ENCODE peak calls at places on chromosomes 3 and 15, in six cellular contexts. L is CD8-positive, alpha-beta T cell; F is endodermal cell; O is prostate gland; V is lung; S is fibroblast of the aortic adventitia. J is an unnamed sample.

GRCh38 chr3:42683875-42684593 is 1.3 kb upstream of the KLHL40 start:
- DNase-seq in O (peak; percentile 21), S (peak; percentile 94), V (peak; percentile 53), F (no peak), L (no peak), J (peak; percentile 56)

GRCh38 chr15:25710184-25710583 is 152.9 kb downstream of the ATP10A start:
- DNase-seq in S (peak; percentile 17), F (peak; percentile 92), L (peak; percentile 50), V (peak; percentile 54), O (peak; percentile 32), J (no peak)

GRCh38 chr3:32105291-32106131 is 909 bp upstream of the GPD1L start:
- DNase-seq in F (no peak), S (peak; percentile 48), V (no peak), O (no peak), L (no peak), J (no peak)

GRCh38 chr3:139358857-139359562 is 15.2 kb downstream of the MRPS22 start:
- DNase-seq in F (no peak), O (no peak), S (no peak), L (no peak), V (no peak), J (no peak)

GRCh38 chr3:15327941-15328340 is 4.4 kb downstream of the SH3BP5 start:
- DNase-seq in V (no peak), L (peak; percentile 17), F (no peak), S (peak; percentile 49), O (peak; percentile 45), J (no peak)

GRCh38 chr15:84955089-84955848 is 26.4 kb upstream of the PDE8A start:
- DNase-seq in L (peak; percentile 49), F (peak; percentile 90), S (peak; percentile 80), V (peak; percentile 61), O (peak; percentile 70), J (peak; percentile 57)

GRCh38 chr3:128075516-128076464 is 23.6 kb downstream of the SEC61A1 start:
- DNase-seq in F (peak; percentile 98), V (peak; percentile 89), L (peak; percentile 90), S (peak; percentile 87), O (peak; percentile 80), J (peak; percentile 88)

GRCh38 chr3:150117076-150117475 is 146.4 kb upstream of the PFN2 start:
- DNase-seq in O (no peak), F (no peak), L (no peak), S (no peak), V (no peak), J (no peak)

GRCh38 chr3:143239026-143239425 is 119.5 kb downstream of the CHST2 start:
- DNase-seq in F (no peak), V (no peak), O (no peak), S (peak; percentile 47), L (no peak), J (no peak)

GRCh38 chr3:38725726-38726410 is 76.4 kb upstream of the SCN5A start:
- DNase-seq in F (no peak), S (peak; percentile 69), V (no peak), L (no peak), O (no peak), J (no peak)

GRCh38 chr3:183774631-183775030 is 50.7 kb downstream of the MAP6D1 start:
- DNase-seq in O (no peak), L (no peak), V (no peak), S (no peak), F (no peak), J (no peak)

GRCh38 chr3:107954845-107955244 is 136.0 kb downstream of the CD47 start:
- DNase-seq in L (no peak), O (no peak), F (no peak), V (no peak), S (no peak), J (no peak)

GRCh38 chr15:71066983-71067382 is 48.3 kb upstream of the THSD4 start:
- DNase-seq in F (no peak), O (no peak), V (no peak), L (no peak), S (peak; percentile 96), J (no peak)

GRCh38 chr3:194112120-194113106 is 23.5 kb upstream of the HES1 start:
- DNase-seq in F (no peak), S (no peak), V (peak; percentile 72), O (peak; percentile 72), L (no peak), J (no peak)

GRCh38 chr3:77348244-77348855 is 308.5 kb downstream of the ROBO2 start:
- DNase-seq in F (peak; percentile 84), S (no peak), O (no peak), V (no peak), L (no peak), J (no peak)

GRCh38 chr3:38643592-38643991 is 5.9 kb downstream of the SCN5A start:
- DNase-seq in O (no peak), V (no peak), S (no peak), L (no peak), F (peak; percentile 31), J (no peak)

GRCh38 chr3:108131105-108131794 is 40.4 kb upstream of the CD47 start:
- DNase-seq in F (no peak), S (peak; percentile 87), V (no peak), O (no peak), L (no peak), J (no peak)

GRCh38 chr3:172687501-172687900 is 23.4 kb downstream of the NCEH1 start:
- DNase-seq in V (no peak), L (no peak), O (no peak), S (no peak), F (no peak), J (no peak)

GRCh38 chr15:67863442-67863987 is 23.7 kb upstream of the RNU6-1 start:
- DNase-seq in F (peak; percentile 94), V (peak; percentile 84), L (peak; percentile 72), S (peak; percentile 74), O (peak; percentile 62), J (peak; percentile 39)

GRCh38 chr15:95017950-95018349 is 786.6 kb downstream of the MCTP2 start:
- DNase-seq in S (no peak), V (no peak), F (peak; percentile 92), O (no peak), L (no peak), J (peak; percentile 28)

GRCh38 chr15:68372291-68372811 is 59.6 kb downstream of the ITGA11 start:
- DNase-seq in L (no peak), V (no peak), F (peak; percentile 88), S (peak; percentile 16), O (no peak), J (no peak)

GRCh38 chr3:63364909-63365308 is 86.8 kb downstream of the SYNPR start:
- DNase-seq in L (no peak), F (peak; percentile 66), V (no peak), S (no peak), O (no peak), J (no peak)
- TF ChIP-seq CTCF in L (no peak), F (peak; percentile 88), V (no peak), S (peak; percentile 38), O (no peak), J (no peak)

GRCh38 chr3:70273492-70273891 is 38.9 kb downstream of the MDFIC2 start:
- DNase-seq in O (no peak), S (peak; percentile 56), V (no peak), F (no peak), L (no peak), J (no peak)

GRCh38 chr3:70272798-70273197 is 39.6 kb downstream of the MDFIC2 start:
- DNase-seq in O (no peak), L (no peak), F (no peak), S (no peak), V (no peak), J (no peak)

GRCh38 chr3:70281663-70282062 is 30.8 kb downstream of the MDFIC2 start:
- DNase-seq in O (no peak), L (no peak), F (no peak), S (peak; percentile 2), V (no peak), J (no peak)

DNA sequence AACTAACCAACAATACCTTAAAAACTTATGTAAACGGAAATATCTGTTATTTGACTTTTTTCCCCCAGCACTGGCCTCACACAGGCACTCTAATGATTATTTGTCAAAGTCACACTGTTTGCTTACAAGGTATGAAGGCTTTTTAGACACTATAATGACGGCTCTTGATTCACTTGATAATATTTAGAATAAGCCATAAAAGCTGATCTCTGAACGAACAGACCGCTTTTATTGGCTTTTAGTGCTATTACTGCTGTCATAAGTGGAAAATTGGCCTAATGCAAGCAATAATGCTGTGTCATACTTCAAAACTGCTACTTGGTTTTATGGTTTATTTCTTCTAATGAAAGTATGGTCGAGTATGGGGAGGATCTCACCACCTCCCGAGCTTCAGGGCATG is 35.1 kb downstream of the MDFIC2 start:
- DNase-seq in L (no peak), F (no peak), V (no peak), S (no peak), O (no peak), J (no peak)
- TF ChIP-seq CTCF in L (no peak), F (no peak), V (no peak), S (no peak), O (no peak), J (no peak)

DNA sequence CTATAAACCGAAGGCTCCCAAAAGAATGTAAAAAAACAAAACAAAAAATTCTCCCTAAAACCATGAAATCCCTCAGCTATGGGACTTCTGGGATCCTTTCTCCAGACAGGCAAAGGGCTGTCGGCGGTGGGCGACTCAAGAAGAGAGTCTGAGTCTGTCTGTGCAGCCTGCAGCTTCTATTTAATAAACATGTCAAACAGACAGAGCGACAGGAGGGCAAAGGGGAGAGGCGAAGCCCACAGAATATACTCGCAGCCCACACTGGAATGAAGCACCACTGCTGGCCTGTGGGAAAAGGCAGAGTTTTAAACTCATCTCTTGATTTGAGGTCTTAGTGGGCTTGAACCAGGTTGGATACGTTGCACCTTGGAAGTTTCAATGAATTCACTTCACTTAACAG is 40.2 kb downstream of the ISL2 start:
- DNase-seq in S (no peak), F (no peak), O (no peak), V (no peak), L (no peak), J (no peak)
- TF ChIP-seq CTCF in S (no peak), F (no peak), O (no peak), V (no peak), L (no peak), J (no peak)

GRCh38 chr3:141926929-141927328 is 50.5 kb downstream of the ATP1B3 start:
- DNase-seq in O (no peak), S (no peak), V (no peak), L (no peak), F (no peak), J (no peak)
- TF ChIP-seq CTCF in O (no peak), S (no peak), V (no peak), L (no peak), F (no peak), J (no peak)

J was measured in omental fat pad.